ENCODE peak calls at places on chromosomes 13 and 19, in eight cellular contexts. R is left cardiac atrium; M is aorta; Q is upper lobe of left lung; U is naive thymus-derived CD8-positive, alpha-beta T cell; N is GM12878; B is RWPE2; X is stimulated activated naive CD8-positive, alpha-beta T cell treated with anti-CD3 and anti-CD28 coated beads, Interleukin-15, amount 100 ng/mL, for 72 hours. T is an unnamed sample.

GRCh38 chr13:48489003-48489402 is 43.9 kb downstream of the RCBTB2 start:
- ATAC-seq in R (no peak), M (no peak), Q (no peak), U (no peak), N (peak), B (no peak), X (no peak), T (no peak)

GRCh38 chr19:36149673-36150406 is 2.4 kb downstream of the COX7A1 start:
- ATAC-seq in R (no peak), M (no peak), Q (no peak), U (no peak), N (no peak), B (peak), X (no peak), T (peak)

GRCh38 chr19:38974599-38975213 is 836 bp downstream of the FBXO17 start:
- ATAC-seq in R (no peak), M (no peak), Q (no peak), U (no peak), N (no peak), B (no peak), X (no peak), T (no peak)

GRCh38 chr19:28596561-28597071 is 616.3 kb downstream of the UQCRFS1 start:
- ATAC-seq in R (no peak), M (no peak), Q (no peak), U (no peak), N (no peak), B (no peak), X (no peak), T (no peak)

GRCh38 chr13:99119686-99120085 is 81.0 kb upstream of the UBAC2 start:
- ATAC-seq in R (peak), M (no peak), Q (no peak), U (peak), N (peak), B (no peak), X (peak), T (no peak)

GRCh38 chr13:60351326-60351725 is 45.7 kb upstream of the TDRD3 start:
- ATAC-seq in R (no peak), M (no peak), Q (no peak), U (no peak), N (no peak), B (no peak), X (no peak), T (no peak)

GRCh38 chr19:6068711-6069110 is 41.6 kb downstream of the RFX2 start:
- ATAC-seq in R (peak), M (no peak), Q (no peak), U (no peak), N (no peak), B (no peak), X (no peak), T (no peak)

GRCh38 chr13:26222523-26223046 is 471 bp upstream of the RNF6 start:
- ATAC-seq in R (peak), M (peak), Q (peak), U (peak), N (peak), B (peak), X (peak), T (peak)

GRCh38 chr19:3785938-3786824 is at the start of gene MATK:
- ATAC-seq in R (no peak), M (no peak), Q (no peak), U (peak), N (no peak), B (peak), X (peak), T (no peak)

GRCh38 chr13:45280751-45281634 is 60.0 kb downstream of the TPT1 start:
- ATAC-seq in R (peak), M (peak), Q (peak), U (peak), N (peak), B (peak), X (peak), T (peak)

GRCh38 chr19:7778081-7778480 is 15.0 kb downstream of the CLEC4M start:
- ATAC-seq in R (peak), M (no peak), Q (no peak), U (no peak), N (no peak), B (no peak), X (no peak), T (no peak)

GRCh38 chr19:15464394-15465385 is at the start of gene RASAL3:
- ATAC-seq in R (peak), M (no peak), Q (no peak), U (peak), N (peak), B (no peak), X (peak), T (peak)

GRCh38 chr13:31476266-31476665 is 263.1 kb upstream of the RXFP2 start:
- ATAC-seq in R (peak), M (no peak), Q (no peak), U (no peak), N (no peak), B (no peak), X (no peak), T (no peak)

GRCh38 chr13:21237081-21237480 is 60.6 kb downstream of the MRPL57 start:
- ATAC-seq in R (no peak), M (no peak), Q (peak), U (no peak), N (no peak), B (no peak), X (no peak), T (no peak)

GRCh38 chr13:40178130-40178529 is 488.3 kb downstream of the FOXO1 start:
- ATAC-seq in R (no peak), M (no peak), Q (no peak), U (peak), N (no peak), B (no peak), X (peak), T (no peak)

GRCh38 chr13:46636451-46636850 is 83.5 kb downstream of the LRCH1 start:
- ATAC-seq in R (no peak), M (no peak), Q (no peak), U (no peak), N (no peak), B (no peak), X (no peak), T (no peak)

GRCh38 chr19:35006342-35006998 is 6.3 kb downstream of the GRAMD1A start:
- ATAC-seq in R (peak), M (no peak), Q (peak), U (no peak), N (no peak), B (peak), X (no peak), T (peak)

GRCh38 chr19:48780684-48781391 is 25.5 kb downstream of the FGF21 start:
- ATAC-seq in R (peak), M (no peak), Q (no peak), U (no peak), N (peak), B (peak), X (no peak), T (no peak)

GRCh38 chr13:100112186-100112838 is 23.4 kb downstream of the PCCA start:
- ATAC-seq in R (no peak), M (no peak), Q (no peak), U (no peak), N (no peak), B (no peak), X (no peak), T (no peak)

GRCh38 chr13:73754727-73755292 is 379.4 kb downstream of the KLF12 start:
- ATAC-seq in R (peak), M (peak), Q (no peak), U (peak), N (peak), B (peak), X (no peak), T (peak)

GRCh38 chr19:38730731-38731589 is 13.3 kb downstream of the CAPN12 start:
- ATAC-seq in R (no peak), M (no peak), Q (no peak), U (no peak), N (no peak), B (no peak), X (no peak), T (no peak)

GRCh38 chr19:40213251-40213793 is 4.9 kb downstream of the TTC9B start:
- ATAC-seq in R (no peak), M (no peak), Q (no peak), U (no peak), N (no peak), B (no peak), X (peak), T (no peak)

GRCh38 chr13:112629161-112629560 is 41.2 kb upstream of the TUBGCP3 start:
- ATAC-seq in R (no peak), M (no peak), Q (no peak), U (no peak), N (no peak), B (no peak), X (no peak), T (no peak)

GRCh38 chr19:35249146-35249847 is 495 bp downstream of the LSR start:
- ATAC-seq in R (peak), M (no peak), Q (no peak), U (no peak), N (peak), B (no peak), X (no peak), T (peak)

GRCh38 chr19:17831419-17831888 is 10.1 kb upstream of the INSL3 start:
- ATAC-seq in R (no peak), M (no peak), Q (peak), U (no peak), N (no peak), B (no peak), X (no peak), T (peak)

GRCh38 chr19:9065457-9066014 is 21.3 kb upstream of the OR1M1 start:
- ATAC-seq in R (no peak), M (no peak), Q (no peak), U (no peak), N (no peak), B (no peak), X (no peak), T (no peak)

GRCh38 chr19:19508217-19508616 is 7.1 kb downstream of the TSSK6 start:
- ATAC-seq in R (no peak), M (no peak), Q (no peak), U (no peak), N (no peak), B (no peak), X (no peak), T (peak)

GRCh38 chr19:39602224-39602623 is at the start of gene LGALS13:
- ATAC-seq in R (no peak), M (no peak), Q (no peak), U (no peak), N (no peak), B (no peak), X (no peak), T (no peak)

GRCh38 chr19:5192568-5192967 is 148.0 kb downstream of the PTPRS start:
- ATAC-seq in R (no peak), M (no peak), Q (no peak), U (no peak), N (no peak), B (no peak), X (no peak), T (no peak)

GRCh38 chr19:44643605-44644390 is at the start of gene PVR:
- ATAC-seq in R (peak), M (peak), Q (peak), U (peak), N (no peak), B (peak), X (peak), T (peak)

T was measured in esophagus mucosa.